ENCODE peak calls at places on chromosome 17, in six cellular contexts. Z, U, X, W, H and D are unnamed samples.

GRCh38 chr17:28616281-28616680 is 2.3 kb upstream of the RSKR start:
- DNase-seq in U (no peak), X (no peak), W (no peak), H (no peak), Z (no peak), D (no peak)

GRCh38 chr17:29107933-29108805 is 65.2 kb downstream of the PIPOX start:
- DNase-seq in X (no peak), W (no peak), H (peak), Z (peak), U (no peak), D (no peak)

GRCh38 chr17:66727634-66728570 is 107.0 kb upstream of the CACNG5 start:
- DNase-seq in W (no peak), Z (peak), H (peak), X (no peak), U (peak), D (peak)

GRCh38 chr17:9886141-9886930 is 18.7 kb downstream of the RCVRN start:
- DNase-seq in X (no peak), H (no peak), W (no peak), U (no peak), Z (no peak), D (no peak)

GRCh38 chr17:34447406-34447805 is 84.4 kb upstream of the CCL1 start:
- DNase-seq in U (no peak), Z (no peak), H (no peak), W (no peak), X (no peak), D (no peak)

GRCh38 chr17:1939979-1940809 is 84.9 kb downstream of the RTN4RL1 start:
- DNase-seq in Z (no peak), H (no peak), W (no peak), U (no peak), X (peak), D (no peak)

GRCh38 chr17:68172461-68172954 is 75.3 kb upstream of the AMZ2 start:
- DNase-seq in X (peak), Z (peak), U (peak), W (peak), H (no peak), D (peak)

GRCh38 chr17:1067282-1067956 is 70.5 kb downstream of the TIMM22 start:
- DNase-seq in U (no peak), Z (no peak), H (no peak), X (no peak), W (no peak), D (no peak)

GRCh38 chr17:70104688-70105087 is 29.7 kb downstream of the KCNJ16 start:
- DNase-seq in H (no peak), X (no peak), W (no peak), U (no peak), Z (no peak), D (no peak)

GRCh38 chr17:40510328-40510648 is 8.9 kb upstream of the TNS4 start:
- DNase-seq in U (no peak), H (peak), Z (peak), X (peak), W (no peak), D (no peak)

GRCh38 chr17:17403899-17404576 is 72.8 kb upstream of the MED9 start:
- DNase-seq in W (no peak), X (no peak), Z (no peak), U (no peak), H (no peak), D (no peak)

GRCh38 chr17:81347437-81347836 is 47.8 kb upstream of the BAHCC1 start:
- DNase-seq in H (no peak), W (no peak), X (no peak), U (no peak), Z (no peak), D (no peak)

GRCh38 chr17:70181376-70181775 is 12.0 kb downstream of the KCNJ2 start:
- DNase-seq in U (no peak), X (no peak), Z (no peak), H (no peak), W (no peak), D (no peak)

GRCh38 chr17:6061290-6061689 is 8.9 kb upstream of the WSCD1 start:
- DNase-seq in Z (peak), W (no peak), U (no peak), X (peak), H (peak), D (peak)

GRCh38 chr17:3918372-3919122 is 2.3 kb upstream of the P2RX1 start:
- DNase-seq in H (no peak), X (no peak), W (no peak), U (no peak), Z (no peak), D (no peak)

GRCh38 chr17:82083009-82083408 is 15.0 kb downstream of the FASN start:
- DNase-seq in X (no peak), U (no peak), Z (no peak), W (no peak), H (no peak), D (no peak)

GRCh38 chr17:34892864-34893263 is 68.4 kb downstream of the CCT6B start:
- DNase-seq in W (no peak), Z (peak), U (peak), X (no peak), H (peak), D (peak)

GRCh38 chr17:17236295-17237025 is 508 bp downstream of the FLCN start:
- DNase-seq in X (no peak), W (no peak), H (no peak), U (peak), Z (peak), D (no peak)

GRCh38 chr17:12549499-12549901 is 116.2 kb upstream of the MYOCD start:
- DNase-seq in H (no peak), U (no peak), X (no peak), Z (no peak), W (no peak), D (peak)

GRCh38 chr17:39814497-39814896 is 49.6 kb downstream of the IKZF3 start:
- DNase-seq in H (no peak), W (no peak), U (no peak), Z (no peak), X (no peak), D (no peak)

GRCh38 chr17:17146791-17147406 is 59.2 kb downstream of the PLD6 start:
- DNase-seq in Z (no peak), U (peak), X (no peak), H (no peak), W (no peak), D (no peak)

GRCh38 chr17:44210342-44211192 is 8.9 kb downstream of the UBTF start:
- DNase-seq in H (peak), X (peak), U (peak), W (peak), Z (peak), D (no peak)

GRCh38 chr17:77708049-77708448 is 250.5 kb upstream of the TNRC6C start:
- DNase-seq in U (no peak), X (no peak), Z (no peak), W (no peak), H (no peak), D (no peak)

GRCh38 chr17:45146616-45147101 is 1.6 kb upstream of the HEXIM1 start:
- DNase-seq in Z (peak), X (no peak), H (no peak), U (no peak), W (no peak), D (no peak)

GRCh38 chr17:51352798-51353197 is 92.5 kb downstream of the UTP18 start:
- DNase-seq in W (no peak), Z (no peak), U (no peak), H (no peak), X (no peak), D (peak)